ENCODE peak calls at places on chromosomes 4 and X, in four cellular contexts. I is ovary, R is GM12865, O is osteocyte. Z is an unnamed sample.

GRCh38 chrX:149040873-149041535 is 464.1 kb downstream of the IDS start:
- DNase-seq in O (no peak), I (no peak), R (peak; percentile 47), Z (no peak)

GRCh38 chr4:147311956-147312355 is 168.9 kb upstream of the EDNRA start:
- DNase-seq in R (no peak), I (no peak), O (no peak), Z (no peak)

GRCh38 chr4:81405900-81406401 is 65.8 kb downstream of the RASGEF1B start:
- DNase-seq in I (no peak), O (no peak), R (peak; percentile 68), Z (peak; percentile 62)

GRCh38 chr4:22090655-22091350 is 142.2 kb upstream of the KCNIP4 start:
- DNase-seq in R (no peak), O (no peak), I (no peak), Z (no peak)

GRCh38 chr4:102037566-102037965 is 247.0 kb downstream of the BANK1 start:
- DNase-seq in O (no peak), R (peak; percentile 17), I (no peak), Z (no peak)

GRCh38 chr4:98658287-98659105 is at the start of gene TSPAN5:
- DNase-seq in I (peak; percentile 76), O (peak; percentile 94), R (peak; percentile 82), Z (peak; percentile 88)

GRCh38 chr4:94290245-94290644 is 52.4 kb downstream of the HPGDS start:
- DNase-seq in R (no peak), I (no peak), O (no peak), Z (no peak)

GRCh38 chr4:153792893-153793227 is 4.0 kb upstream of the SFRP2 start:
- DNase-seq in O (no peak), R (no peak), I (no peak), Z (no peak)

GRCh38 chr4:99161700-99162099 is 17.6 kb upstream of the ADH4 start:
- DNase-seq in R (no peak), O (no peak), I (no peak), Z (no peak)

GRCh38 chr4:184150102-184150839 is 67.4 kb downstream of the ENPP6 start:
- DNase-seq in R (no peak), O (no peak), I (no peak), Z (no peak)

GRCh38 chr4:183746305-183747229 is 87.5 kb downstream of the TRAPPC11 start:
- DNase-seq in I (no peak), O (peak; percentile 80), R (peak; percentile 42), Z (no peak)

GRCh38 chr4:3518511-3518880 is 13.7 kb downstream of the LRPAP1 start:
- DNase-seq in O (no peak), R (no peak), I (no peak), Z (no peak)

DNA sequence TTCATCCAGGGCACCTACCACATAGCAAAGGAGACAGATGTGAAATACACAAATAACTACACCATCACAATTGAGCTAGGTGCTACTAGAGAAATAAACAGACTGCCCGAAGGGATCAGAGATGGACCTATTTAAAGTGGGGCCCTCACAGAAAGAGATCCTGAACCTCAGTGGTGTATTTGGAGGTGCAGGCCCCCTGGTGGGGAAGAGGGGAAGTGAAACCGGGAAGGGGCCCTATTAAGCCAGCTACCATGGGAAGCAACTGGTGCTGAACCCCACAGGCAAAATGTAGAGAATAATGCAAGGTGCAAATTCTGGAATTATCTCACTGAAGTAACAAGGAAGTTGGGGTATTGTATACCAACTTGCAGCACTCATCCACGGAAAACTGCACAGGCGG is 78.6 kb upstream of the FAM9A start:
- DNase-seq in I (no peak), R (peak; percentile 8), O (no peak), Z (peak; percentile 8)
- TF ChIP-seq CTCF in I (no peak), R (peak; percentile 47), O (peak; percentile 40), Z (peak; percentile 47)

DNA sequence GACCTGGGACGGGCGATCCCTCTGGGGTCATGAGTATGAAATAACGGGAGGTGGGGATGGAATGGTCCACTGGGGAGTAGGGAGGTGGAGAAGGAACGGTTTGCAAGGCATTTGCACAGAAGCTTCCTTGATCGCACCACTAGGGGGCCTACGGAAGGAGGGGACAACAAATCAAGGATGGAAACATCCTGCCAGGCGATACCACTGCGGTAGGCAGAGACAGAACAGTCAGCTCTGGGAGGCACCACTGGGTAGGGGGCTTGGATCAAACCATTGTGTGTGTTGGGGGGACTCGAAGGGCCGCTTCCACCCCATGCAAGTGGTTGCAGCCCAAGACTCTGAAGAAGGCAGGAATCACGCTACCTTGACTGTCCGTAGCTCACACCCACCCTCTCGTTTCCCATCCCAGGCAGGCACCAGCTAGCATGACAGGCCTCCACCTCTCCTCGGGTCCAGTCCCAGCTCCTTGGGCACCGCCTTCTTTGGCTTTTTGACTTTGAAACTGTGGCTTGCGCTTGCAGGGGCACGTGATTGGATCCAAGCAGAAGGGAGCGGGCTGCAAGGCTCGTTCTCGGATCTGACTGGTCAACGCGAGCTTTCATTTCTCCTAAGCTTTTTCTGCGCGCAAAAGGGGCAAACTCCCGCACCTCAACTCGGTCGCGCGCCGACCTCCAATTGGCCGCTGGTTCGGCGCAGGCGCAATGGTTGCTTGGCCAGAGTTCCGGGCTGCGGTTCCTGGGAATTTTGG is 28.4 kb downstream of the GAGE1 start:
- DNase-seq in O (no peak), I (no peak), R (peak; percentile 4), Z (no peak)
- TF ChIP-seq CTCF in O (no peak), I (no peak), R (peak; percentile 24), Z (no peak)

DNA sequence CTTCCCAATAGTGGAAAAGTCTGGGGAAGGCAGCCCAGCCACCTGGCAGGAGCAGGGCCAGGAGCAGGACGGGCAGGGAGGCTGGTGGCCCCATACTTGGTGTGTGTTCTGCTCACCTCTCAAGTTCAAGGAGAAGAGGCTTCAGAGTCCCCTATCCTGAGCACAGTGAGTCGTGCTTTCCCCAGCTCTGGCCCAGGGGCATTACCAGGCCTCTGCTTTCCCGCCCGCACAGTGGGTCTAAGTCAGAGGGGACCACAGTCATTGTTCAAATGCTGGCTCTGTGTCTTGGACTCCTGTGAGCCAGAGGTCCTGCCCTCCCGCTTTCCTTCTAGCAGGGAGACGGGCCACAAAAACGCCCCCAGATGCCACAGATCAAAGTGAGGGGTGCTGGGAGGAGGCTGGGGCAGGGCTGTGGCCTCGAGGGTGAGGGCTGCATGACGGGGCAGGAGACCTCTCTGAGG is 27.6 kb downstream of the HTRA3 start:
- DNase-seq in R (no peak), O (no peak), I (peak; percentile 8), Z (no peak)
- TF ChIP-seq CTCF in R (no peak), O (no peak), I (no peak), Z (no peak)

DNA sequence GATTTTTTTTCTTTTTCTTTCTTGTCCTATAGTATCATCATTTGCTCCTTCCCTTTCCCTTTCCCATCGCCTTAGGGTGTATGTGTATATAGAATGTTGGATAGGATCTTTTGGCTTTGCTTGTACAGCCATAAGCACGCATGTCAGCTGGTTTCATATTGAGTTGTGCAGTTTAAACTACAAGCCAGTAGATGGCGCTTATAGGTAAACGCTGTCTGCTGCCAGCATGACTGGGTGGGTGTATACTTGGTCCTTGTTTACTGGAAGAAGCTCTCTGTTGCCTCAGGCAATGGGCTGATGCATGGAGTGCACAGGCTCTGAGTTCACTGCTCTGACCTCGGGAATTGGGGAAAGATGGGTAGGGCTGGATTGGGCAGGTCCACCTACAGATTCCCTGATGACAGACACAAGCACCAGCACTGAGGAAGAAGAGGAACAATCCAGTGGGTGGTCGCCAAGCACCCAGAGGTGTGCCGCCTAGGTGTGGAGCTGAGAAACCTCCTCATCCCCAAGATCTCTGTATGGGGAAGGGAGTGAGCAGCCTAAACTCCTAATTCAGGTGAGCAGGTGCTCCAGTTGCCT is 831.5 kb downstream of the STIM2 start:
- DNase-seq in R (peak; percentile 67), O (no peak), I (no peak), Z (peak; percentile 20)
- TF ChIP-seq CTCF in R (peak; percentile 67), O (peak; percentile 59), I (no peak), Z (peak; percentile 70)

GRCh38 chrX:14051416-14051815 is 21.7 kb upstream of the GEMIN8 start:
- DNase-seq in O (no peak), R (no peak), I (no peak), Z (no peak)
- TF ChIP-seq CTCF in O (no peak), R (no peak), I (no peak), Z (peak; percentile 2)

Z was measured in GM13977.